ENCODE peak calls at places on chromosomes 6 and 20, in eight cellular contexts. F, N, Q, U, H, Y, O and V are unnamed samples.

GRCh38 chr6:10429638-10430427 is 15.0 kb upstream of the TFAP2A start:
- DNase-seq in F (peak; percentile 42), N (peak; percentile 55), Q (no peak), U (no peak), H (no peak), Y (no peak), O (no peak), V (no peak)

GRCh38 chr20:52279667-52280180 is 88.1 kb upstream of the ZFP64 start:
- DNase-seq in F (no peak), N (no peak), Q (no peak), U (no peak), H (no peak), Y (no peak), O (no peak), V (no peak)

GRCh38 chr6:144443157-144443556 is 158.0 kb downstream of the UTRN start:
- DNase-seq in F (no peak), N (no peak), Q (no peak), U (no peak), H (no peak), Y (no peak), O (no peak), V (no peak)

GRCh38 chr6:149169761-149170359 is 147.7 kb upstream of the TAB2 start:
- DNase-seq in F (no peak), N (no peak), Q (no peak), U (no peak), H (no peak), Y (no peak), O (no peak), V (no peak)

GRCh38 chr20:39855799-39856198 is 833.2 kb downstream of the MAFB start:
- DNase-seq in F (no peak), N (no peak), Q (no peak), U (no peak), H (no peak), Y (no peak), O (no peak), V (no peak)

GRCh38 chr20:25196701-25197120 is 1.2 kb downstream of the ENTPD6 start:
- DNase-seq in F (no peak), N (peak; percentile 60), Q (no peak), U (no peak), H (no peak), Y (no peak), O (no peak), V (no peak)

GRCh38 chr20:33370296-33370695 is 31.0 kb downstream of the CDK5RAP1 start:
- DNase-seq in F (no peak), N (no peak), Q (no peak), U (no peak), H (peak; percentile 63), Y (no peak), O (no peak), V (no peak)

GRCh38 chr20:63835031-63835858 is 4.2 kb upstream of the ZBTB46 start:
- DNase-seq in F (peak; percentile 97), N (peak; percentile 99), Q (peak; percentile 84), U (peak; percentile 88), H (no peak), Y (peak; percentile 86), O (peak; percentile 86), V (peak; percentile 96)

GRCh38 chr6:143513410-143513809 is 1.9 kb upstream of the FUCA2 start:
- DNase-seq in F (no peak), N (peak; percentile 82), Q (no peak), U (no peak), H (no peak), Y (peak; percentile 18), O (no peak), V (no peak)

GRCh38 chr6:137496392-137496767 is 2.2 kb upstream of the OLIG3 start:
- DNase-seq in F (no peak), N (peak; percentile 75), Q (no peak), U (peak; percentile 64), H (no peak), Y (no peak), O (no peak), V (no peak)
- H3K27me3 ChIP-seq in F (peaks cover 5% of the 10 kb centered on the region), N (peaks cover 97% of the 10 kb centered on the region), Q (peaks cover 69% of the 10 kb centered on the region), U (peaks cover 99% of the 10 kb centered on the region), H (peaks cover 68% of the 10 kb centered on the region), Y (peaks cover 100% of the 10 kb centered on the region), O (peaks cover 100% of the 10 kb centered on the region), V (peaks cover 17% of the 10 kb centered on the region)

GRCh38 chr6:5850848-5851255 is 155.9 kb downstream of the NRN1 start:
- DNase-seq in F (no peak), N (peak; percentile 89), Q (no peak), U (no peak), H (no peak), Y (no peak), O (no peak), V (no peak)

GRCh38 chr6:5843078-5843477 is 163.6 kb downstream of the NRN1 start:
- DNase-seq in F (no peak), N (no peak), Q (no peak), U (no peak), H (no peak), Y (no peak), O (no peak), V (no peak)

GRCh38 chr6:5846335-5846734 is 160.4 kb downstream of the NRN1 start:
- DNase-seq in F (no peak), N (no peak), Q (no peak), U (no peak), H (no peak), Y (no peak), O (no peak), V (peak; percentile 71)

GRCh38 chr6:5851261-5851757 is 155.4 kb downstream of the NRN1 start:
- DNase-seq in F (no peak), N (peak; percentile 91), Q (no peak), U (peak; percentile 85), H (peak; percentile 75), Y (peak; percentile 35), O (no peak), V (no peak)

GRCh38 chr6:5846889-5847288 is 159.8 kb downstream of the NRN1 start:
- DNase-seq in F (no peak), N (no peak), Q (no peak), U (no peak), H (no peak), Y (no peak), O (no peak), V (no peak)
- H3K27me3 ChIP-seq in F (no peaks in the 10 kb centered on the region), N (peaks cover 59% of the 10 kb centered on the region), Q (no peaks in the 10 kb centered on the region), U (no peaks in the 10 kb centered on the region), H (no peaks in the 10 kb centered on the region), Y (peaks cover 45% of the 10 kb centered on the region), O (peaks cover 12% of the 10 kb centered on the region), V (no peaks in the 10 kb centered on the region)

DNA sequence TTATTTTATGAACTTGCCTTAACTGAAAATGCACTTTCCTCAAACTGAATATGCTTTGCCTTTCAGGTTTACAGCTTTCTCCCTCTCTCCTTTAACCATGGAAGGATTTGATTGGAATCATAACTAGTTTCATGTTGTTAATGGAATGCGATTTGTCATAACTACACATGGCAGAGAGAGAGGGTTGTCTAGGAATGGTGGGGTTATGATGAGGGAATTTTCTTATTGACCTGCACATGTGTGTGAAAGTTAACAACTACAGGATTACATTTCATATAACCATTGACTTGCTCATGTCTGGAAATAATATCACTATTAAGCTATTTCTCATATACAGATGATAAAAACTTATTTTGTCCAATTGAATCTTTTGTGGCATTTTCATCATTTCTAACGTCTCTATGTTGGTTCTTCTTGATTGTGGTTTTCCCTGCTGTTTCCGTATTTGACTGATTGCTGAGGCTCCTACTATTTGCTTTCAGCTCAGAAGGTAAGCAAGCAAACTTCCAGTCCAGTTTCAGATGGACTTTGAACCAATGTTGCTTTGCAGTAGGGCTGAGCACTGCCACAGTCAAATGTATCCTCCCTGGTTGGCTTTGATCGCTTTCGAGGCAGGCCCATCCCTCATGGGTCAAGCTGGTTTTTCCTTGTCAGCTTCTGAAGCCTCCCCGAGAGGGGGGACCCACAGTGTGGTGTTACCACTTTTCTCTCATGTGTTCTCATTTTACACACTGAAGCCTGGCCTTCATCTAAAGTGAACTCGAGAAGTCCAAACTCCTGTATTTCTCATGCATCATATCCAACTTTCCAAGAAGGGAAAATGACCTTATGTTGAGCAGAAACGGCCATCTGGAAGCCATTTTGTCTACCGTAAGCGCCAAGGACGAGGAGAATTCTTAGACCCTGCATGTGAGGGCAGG is 7.6 kb upstream of the CCN2 start:
- DNase-seq in F (no peak), N (no peak), Q (peak; percentile 65), U (no peak), H (no peak), Y (no peak), O (no peak), V (no peak)
- H3K27me3 ChIP-seq in F (no peaks in the 10 kb centered on the region), N (no peaks in the 10 kb centered on the region), Q (no peaks in the 10 kb centered on the region), U (no peaks in the 10 kb centered on the region), H (peaks cover 8% of the 10 kb centered on the region), Y (no peaks in the 10 kb centered on the region), O (no peaks in the 10 kb centered on the region), V (no peaks in the 10 kb centered on the region)

DNA sequence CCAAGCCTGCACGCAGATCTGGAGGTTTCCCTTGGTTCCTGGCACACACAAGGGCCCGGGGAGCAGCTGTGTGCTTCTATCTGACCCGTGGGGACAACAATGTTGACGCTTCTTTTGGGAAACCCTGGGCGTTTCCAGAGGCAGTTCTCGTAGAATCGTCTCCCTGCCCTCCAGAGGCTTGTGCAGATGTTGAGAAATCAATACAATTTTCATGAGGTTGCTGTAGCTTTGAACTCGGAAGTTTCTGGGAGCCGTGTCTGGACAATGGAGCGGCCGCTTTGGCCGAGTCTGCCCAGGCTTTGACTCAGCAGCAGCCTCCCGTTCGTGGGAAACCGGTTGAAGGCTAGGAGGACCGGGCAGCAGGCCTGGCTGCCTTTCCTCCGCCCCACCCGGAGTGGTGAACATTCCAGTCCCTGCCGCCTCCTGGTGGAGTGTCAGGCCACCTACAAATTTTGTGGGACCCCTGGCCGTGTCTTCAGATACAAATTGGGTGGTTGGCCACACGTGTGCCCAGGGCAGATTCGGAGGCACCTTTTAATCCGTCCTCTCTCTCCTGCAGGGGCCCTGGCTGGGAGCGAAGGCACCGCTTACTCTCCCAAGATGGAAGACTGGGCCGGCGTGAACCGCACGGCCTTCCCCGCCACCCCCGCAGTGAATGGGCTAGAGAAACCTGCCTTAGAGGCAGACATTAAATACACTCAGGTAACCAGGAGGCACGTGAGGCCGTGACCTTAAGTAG is 2.7 kb downstream of the PAX1 start:
- DNase-seq in F (no peak), N (peak; percentile 73), Q (no peak), U (peak; percentile 46), H (no peak), Y (no peak), O (no peak), V (no peak)
- H3K27me3 ChIP-seq in F (no peaks in the 10 kb centered on the region), N (peaks cover 100% of the 10 kb centered on the region), Q (peaks cover 28% of the 10 kb centered on the region), U (peaks cover 93% of the 10 kb centered on the region), H (peaks cover 9% of the 10 kb centered on the region), Y (peaks cover 98% of the 10 kb centered on the region), O (peaks cover 97% of the 10 kb centered on the region), V (peaks cover 6% of the 10 kb centered on the region)

DNA sequence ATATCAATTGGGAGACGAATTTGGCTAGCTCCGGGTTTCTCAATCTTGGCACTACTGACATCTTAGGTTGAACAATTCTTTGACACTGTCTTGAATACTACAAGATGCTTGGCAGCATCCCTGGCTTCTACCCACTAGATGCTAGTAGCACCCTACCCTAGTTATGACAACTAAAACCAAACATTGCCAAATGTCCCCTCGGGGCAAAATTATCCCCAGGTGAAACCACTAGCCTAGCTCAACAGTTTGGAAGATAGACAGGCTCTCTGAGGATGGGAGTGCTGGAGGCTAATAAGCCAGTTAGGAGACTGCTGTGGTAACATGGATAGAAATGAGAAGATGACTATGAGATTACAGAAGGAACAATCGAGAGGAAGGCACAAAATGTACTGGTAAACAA is 20.9 kb downstream of the CCNC start:
- DNase-seq in F (no peak), N (no peak), Q (no peak), U (no peak), H (no peak), Y (no peak), O (no peak), V (no peak)
- H3K27me3 ChIP-seq in F (no peaks in the 10 kb centered on the region), N (no peaks in the 10 kb centered on the region), Q (no peaks in the 10 kb centered on the region), U (no peaks in the 10 kb centered on the region), H (no peaks in the 10 kb centered on the region), Y (no peaks in the 10 kb centered on the region), O (no peaks in the 10 kb centered on the region), V (no peaks in the 10 kb centered on the region)

GRCh38 chr6:104862456-104862855 is 2.7 kb upstream of the HACE1 start:
- DNase-seq in F (no peak), N (no peak), Q (no peak), U (no peak), H (no peak), Y (no peak), O (no peak), V (no peak)
- H3K27me3 ChIP-seq in F (no peaks in the 10 kb centered on the region), N (no peaks in the 10 kb centered on the region), Q (no peaks in the 10 kb centered on the region), U (no peaks in the 10 kb centered on the region), H (no peaks in the 10 kb centered on the region), Y (peaks cover 19% of the 10 kb centered on the region), O (peaks cover 3% of the 10 kb centered on the region), V (no peaks in the 10 kb centered on the region)